ENCODE peak calls at places on chromosomes 13 and 19, in seven cellular contexts. P is upper lobe of left lung; F is ovary; T is tibial nerve; W is stimulated activated CD8-positive, alpha-beta memory T cell treated with anti-CD3 and anti-CD28 coated beads, Interleukin-4, amount 100 ng/mL, for 1 hour; V is spleen; X is SW480. G is an unnamed sample.

GRCh38 chr13:113105032-113105993 is at the start of gene F7:
- DNase-seq in W (no peak), P (no peak), V (no peak), X (no peak), F (no peak), T (no peak), G (peak)

GRCh38 chr13:104442541-104442940 is 1376.3 kb upstream of the SLC10A2 start:
- DNase-seq in V (no peak), X (no peak), P (no peak), W (no peak), F (no peak), T (no peak), G (no peak)

GRCh38 chr13:32538234-32538620 is 368 bp downstream of the N4BP2L2 start:
- DNase-seq in V (peak), F (no peak), P (peak), T (no peak), X (peak), W (no peak), G (peak)

GRCh38 chr13:52374389-52374788 is 31.6 kb downstream of the THSD1 start:
- DNase-seq in W (no peak), F (no peak), X (no peak), V (no peak), P (no peak), T (no peak), G (no peak)

GRCh38 chr13:62678039-62678438 is 1262.4 kb upstream of the PCDH20 start:
- DNase-seq in F (no peak), P (no peak), X (no peak), T (no peak), W (no peak), V (no peak), G (no peak)

GRCh38 chr13:34967851-34968562 is 25.9 kb downstream of the NBEA start:
- DNase-seq in X (no peak), W (no peak), P (no peak), V (no peak), F (no peak), T (no peak), G (no peak)

GRCh38 chr19:31326329-31327028 is 22.8 kb downstream of the TSHZ3 start:
- DNase-seq in W (no peak), T (no peak), F (no peak), X (no peak), V (no peak), P (no peak), G (no peak)

GRCh38 chr19:13983213-13983889 is 22.8 kb downstream of the RFX1 start:
- DNase-seq in F (no peak), P (no peak), V (peak), W (no peak), X (no peak), T (no peak), G (no peak)

GRCh38 chr19:15265849-15266248 is 33.6 kb upstream of the EPHX3 start:
- DNase-seq in V (peak), P (peak), T (peak), W (no peak), F (peak), X (no peak), G (no peak)

GRCh38 chr13:94329277-94329676 is 150.2 kb downstream of the DCT start:
- DNase-seq in V (no peak), T (no peak), X (no peak), P (no peak), W (no peak), F (peak), G (no peak)

GRCh38 chr19:369256-369655 is 24.7 kb upstream of the MIER2 start:
- DNase-seq in T (no peak), F (peak), P (no peak), W (no peak), X (no peak), V (peak), G (no peak)

GRCh38 chr19:49094505-49095482 is 9.5 kb downstream of the SNRNP70 start:
- DNase-seq in X (no peak), V (no peak), W (no peak), T (no peak), F (no peak), P (no peak), G (no peak)

GRCh38 chr19:18388328-18389094 is 2.6 kb downstream of the GDF15 start:
- DNase-seq in F (peak), W (peak), V (peak), X (no peak), T (peak), P (peak), G (peak)

GRCh38 chr13:40334031-40334430 is 332.4 kb downstream of the FOXO1 start:
- DNase-seq in W (no peak), F (no peak), V (no peak), P (no peak), T (no peak), X (no peak), G (no peak)

GRCh38 chr13:45121421-45121820 is 1.1 kb downstream of the GTF2F2 start:
- DNase-seq in T (no peak), V (no peak), W (no peak), X (peak), F (no peak), P (no peak), G (peak)

GRCh38 chr19:16654621-16655020 is 5.3 kb downstream of the SMIM7 start:
- DNase-seq in W (no peak), X (no peak), F (no peak), V (no peak), P (no peak), T (no peak), G (no peak)